ENCODE peak calls at places on chromosome 11, in nine cellular contexts. D is cardiac muscle cell; U is fibroblast of villous mesenchyme; L is RWPE1; K is adrenal gland; E is posterior vena cava; F is stimulated activated CD8-positive, alpha-beta memory T cell treated with anti-CD3 and anti-CD28 coated beads, Interleukin-7, amount 100 ng/mL, for 4 hours; V is dermis blood vessel endothelial cell; G is NCI-H2081. B is an unnamed sample.

GRCh38 chr11:97234016-97234415 is 844.2 kb downstream of the JRKL start:
- DNase-seq in U (no peak), G (no peak), E (no peak), V (no peak), F (no peak), K (no peak), L (no peak), D (no peak), B (no peak)

GRCh38 chr11:68657021-68657780 is 27.1 kb upstream of the GAL start:
- DNase-seq in L (no peak), G (no peak), K (no peak), V (no peak), D (no peak), E (peak), F (no peak), U (no peak), B (no peak)

GRCh38 chr11:77259681-77260080 is 41.8 kb downstream of the GDPD4 start:
- DNase-seq in G (no peak), F (no peak), U (peak), E (no peak), D (no peak), K (no peak), V (no peak), L (no peak), B (peak)

GRCh38 chr11:67502328-67502979 is 2.7 kb downstream of the PITPNM1 start:
- DNase-seq in U (no peak), D (no peak), K (no peak), F (no peak), V (no peak), G (no peak), E (no peak), L (no peak), B (no peak)

GRCh38 chr11:68579455-68579854 is 104.9 kb upstream of the GAL start:
- DNase-seq in E (no peak), K (no peak), V (no peak), L (no peak), U (no peak), G (no peak), D (no peak), F (no peak), B (no peak)

GRCh38 chr11:9276571-9276970 is 11.4 kb upstream of the DENND5A start:
- DNase-seq in F (no peak), L (no peak), D (no peak), G (peak), E (no peak), V (peak), K (peak), U (no peak), B (no peak)

GRCh38 chr11:8587915-8588314 is 6.1 kb downstream of the STK33 start:
- DNase-seq in U (no peak), E (no peak), L (no peak), G (no peak), K (no peak), V (no peak), F (no peak), D (no peak), B (no peak)

GRCh38 chr11:66277475-66278391 is at the start of gene CNIH2:
- DNase-seq in F (no peak), L (peak), G (peak), K (no peak), U (no peak), E (no peak), V (peak), D (peak), B (no peak)

GRCh38 chr11:6387811-6388599 is 2.3 kb upstream of the SMPD1 start:
- DNase-seq in K (no peak), E (no peak), G (no peak), V (peak), D (no peak), L (no peak), F (no peak), U (peak), B (peak)

GRCh38 chr11:117950320-117950719 is 21.1 kb upstream of the TMPRSS13 start:
- DNase-seq in E (no peak), K (no peak), V (no peak), F (peak), D (peak), G (no peak), L (no peak), U (no peak), B (no peak)